ENCODE peak calls at places on chromosome X, in ten cellular contexts. T is fibroblast of mammary gland, U is astrocyte of the spinal cord, A is GM23248, Z is neuronal stem cell, O is cardiac muscle cell, F is H7, D is lower lobe of right lung, Y is mucosa of descending colon, G is ovary. E is an unnamed sample.

GRCh38 chrX:30589146-30589888 is 11.8 kb upstream of the TASL start:
- DNase-seq in G (no peak), D (no peak), Z (no peak), O (no peak), F (no peak), U (no peak), T (no peak), A (no peak), Y (no peak), E (no peak)

GRCh38 chrX:70219938-70220764 is 14.3 kb upstream of the AWAT1 start:
- DNase-seq in F (no peak), Z (no peak), D (no peak), O (no peak), U (peak), A (peak), T (peak), G (peak), Y (peak), E (peak)

GRCh38 chrX:46573896-46574336 is 351 bp downstream of the CHST7 start:
- DNase-seq in T (peak), Y (peak), Z (peak), F (peak), D (peak), A (peak), G (peak), O (peak), U (peak), E (peak)

GRCh38 chrX:96102997-96103396 is 581.6 kb upstream of the DIAPH2 start:
- DNase-seq in O (no peak), Z (no peak), Y (no peak), U (no peak), T (no peak), F (no peak), A (no peak), G (peak), D (no peak), E (no peak)

GRCh38 chrX:41922125-41922521 is 1.2 kb downstream of the CASK start:
- DNase-seq in A (peak), Z (no peak), O (peak), U (peak), G (no peak), D (no peak), T (peak), Y (no peak), F (peak), E (peak)

GRCh38 chrX:119729408-119730201 is 28.8 kb upstream of the SOWAHD start:
- DNase-seq in A (peak), T (peak), D (peak), Y (peak), U (peak), Z (peak), G (peak), O (peak), F (peak), E (peak)

GRCh38 chrX:17438221-17438620 is 63.2 kb downstream of the NHS start:
- DNase-seq in O (no peak), T (no peak), Y (no peak), G (no peak), A (no peak), U (no peak), F (no peak), D (no peak), Z (no peak), E (no peak)

GRCh38 chrX:123971963-123972362 is 10.5 kb downstream of the STAG2 start:
- DNase-seq in U (no peak), Y (no peak), O (no peak), D (no peak), A (no peak), T (peak), Z (no peak), G (no peak), F (no peak), E (peak)

GRCh38 chrX:136028383-136028984 is 43.2 kb downstream of the SLC9A6 start:
- DNase-seq in T (peak), O (peak), U (peak), Z (peak), Y (no peak), A (peak), F (peak), G (no peak), D (no peak), E (peak)

GRCh38 chrX:17024896-17025295 is 78.4 kb downstream of the REPS2 start:
- DNase-seq in F (peak), O (peak), U (no peak), D (no peak), G (no peak), Z (no peak), T (no peak), A (no peak), Y (peak), E (peak)

GRCh38 chrX:149145845-149146285 is 359.2 kb downstream of the IDS start:
- DNase-seq in T (peak), D (no peak), Z (no peak), U (peak), F (no peak), Y (no peak), G (no peak), O (no peak), A (peak), E (no peak)

GRCh38 chrX:13685126-13685763 is 3.7 kb upstream of the RAB9A start:
- DNase-seq in O (no peak), Z (no peak), F (no peak), G (no peak), U (no peak), Y (no peak), T (peak), A (peak), D (no peak), E (peak)

GRCh38 chrX:135112096-135112729 is 8.1 kb downstream of the ETDB start:
- DNase-seq in A (peak), U (peak), G (no peak), Y (no peak), F (no peak), O (peak), T (peak), D (no peak), Z (no peak), E (peak)

GRCh38 chrX:24242649-24243556 is 71.0 kb downstream of the SUPT20HL2 start:
- DNase-seq in T (peak), A (peak), Z (no peak), F (no peak), D (no peak), G (no peak), U (peak), O (no peak), Y (no peak), E (peak)

GRCh38 chrX:25427873-25428555 is 412.2 kb upstream of the ARX start:
- DNase-seq in Y (no peak), G (no peak), F (peak), O (no peak), D (no peak), A (no peak), U (no peak), Z (no peak), T (no peak), E (no peak)

GRCh38 chrX:138914751-138915150 is 203.2 kb upstream of the FGF13 start:
- DNase-seq in T (no peak), O (no peak), D (no peak), U (no peak), Z (no peak), Y (no peak), A (peak), G (no peak), F (no peak), E (no peak)

GRCh38 chrX:1392376-1393130 is 640 bp upstream of the SLC25A6 start:
- DNase-seq in Y (peak), A (peak), U (peak), T (peak), D (no peak), Z (no peak), O (peak), G (no peak), F (peak), E (peak)

GRCh38 chrX:97639526-97639925 is 755.8 kb downstream of the RPA4 start:
- DNase-seq in Y (no peak), T (no peak), D (no peak), U (no peak), A (no peak), Z (peak), O (peak), F (peak), G (no peak), E (no peak)

GRCh38 chrX:20066968-20067708 is 49.6 kb downstream of the MAP7D2 start:
- DNase-seq in F (peak), O (peak), G (no peak), Z (no peak), Y (no peak), D (no peak), T (peak), U (peak), A (peak), E (peak)

GRCh38 chrX:22237479-22237878 is 35.2 kb upstream of the CBLL2 start:
- DNase-seq in O (no peak), Z (no peak), D (no peak), F (no peak), Y (no peak), T (no peak), U (peak), G (no peak), A (peak), E (no peak)

GRCh38 chrX:16464369-16464768 is 185.6 kb upstream of the S100G start:
- DNase-seq in T (no peak), A (no peak), O (no peak), F (peak), G (no peak), U (no peak), D (no peak), Z (no peak), Y (no peak), E (no peak)

GRCh38 chrX:69551421-69552009 is 47.4 kb downstream of the NALF2 start:
- DNase-seq in T (no peak), U (no peak), F (no peak), O (no peak), D (no peak), A (no peak), Y (no peak), G (no peak), Z (no peak), E (no peak)

GRCh38 chrX:117987376-117987775 is 129.2 kb downstream of the KLHL13 start:
- DNase-seq in O (no peak), D (no peak), Y (no peak), G (no peak), A (no peak), F (no peak), Z (no peak), T (peak), U (no peak), E (no peak)

GRCh38 chrX:44891642-44892041 is 18.7 kb downstream of the KDM6A start:
- DNase-seq in Y (no peak), U (no peak), T (no peak), Z (no peak), D (no peak), O (no peak), F (no peak), A (no peak), G (no peak), E (no peak)

GRCh38 chrX:13159886-13160285 is 115.5 kb upstream of the FAM9C start:
- DNase-seq in A (no peak), T (no peak), F (no peak), U (no peak), Y (no peak), O (no peak), G (no peak), Z (no peak), D (no peak), E (no peak)

GRCh38 chrX:123083924-123084323 is 100.2 kb upstream of the GRIA3 start:
- DNase-seq in D (no peak), Z (no peak), F (no peak), Y (no peak), A (peak), O (no peak), G (no peak), T (peak), U (peak), E (peak)

GRCh38 chrX:49840679-49841078 is 11.6 kb downstream of the PAGE4 start:
- DNase-seq in A (peak), Z (peak), Y (peak), T (peak), F (peak), U (peak), D (peak), G (peak), O (peak), E (peak)

GRCh38 chrX:51867626-51868025 is 25.8 kb upstream of the MAGED1 start:
- DNase-seq in D (no peak), O (no peak), T (no peak), G (no peak), U (no peak), Y (no peak), A (no peak), F (no peak), Z (no peak), E (no peak)

GRCh38 chrX:103565752-103566151 is 19.6 kb upstream of the TCEAL4 start:
- DNase-seq in O (no peak), Y (no peak), U (peak), D (no peak), A (peak), Z (no peak), T (peak), F (no peak), G (no peak), E (peak)
- H3K4me3 ChIP-seq in O (no peak), Y (no peak), U (no peak), D (no peak), A (peak), Z (no peak), T (no peak), F (no peak), G (no peak), E (no peak)

DNA sequence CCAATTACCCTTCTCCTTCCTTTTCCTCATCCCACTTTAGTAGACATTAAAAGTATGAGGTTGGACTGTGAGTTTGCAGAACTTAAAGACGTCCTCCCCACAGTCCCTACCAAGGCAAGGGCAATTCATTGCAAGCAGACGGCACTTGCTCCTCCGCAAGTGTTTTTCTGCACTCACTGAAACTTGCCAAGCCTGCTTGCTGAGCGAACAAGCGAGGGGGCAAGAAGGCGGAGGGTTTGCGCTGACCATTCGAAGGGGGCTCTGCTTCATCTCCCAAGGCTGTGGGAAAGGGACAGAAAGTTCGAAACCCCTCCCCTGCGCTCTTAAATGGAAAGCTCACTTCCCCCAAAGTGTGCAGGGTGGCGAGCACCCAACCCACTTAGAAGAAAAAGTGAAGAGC is 1.5 kb downstream of the MID1 start:
- DNase-seq in Y (peak), G (no peak), O (peak), U (peak), Z (no peak), D (no peak), T (peak), F (no peak), A (peak), E (no peak)
- H3K4me3 ChIP-seq in Y (no peak), G (peak), O (peak), U (peak), Z (peak), D (peak), T (peak), F (peak), A (peak), E (peak)

GRCh38 chrX:38224160-38224559 is 3.5 kb upstream of the SRPX start:
- DNase-seq in U (no peak), Y (no peak), G (no peak), D (no peak), T (no peak), A (no peak), Z (no peak), O (no peak), F (no peak), E (no peak)

GRCh38 chrX:38216642-38217041 is 4.0 kb downstream of the SRPX start:
- DNase-seq in A (no peak), Z (no peak), F (no peak), D (no peak), Y (no peak), U (peak), T (peak), O (no peak), G (no peak), E (peak)

GRCh38 chrX:38220936-38221386 is 290 bp upstream of the SRPX start:
- DNase-seq in Z (peak), O (no peak), A (peak), G (no peak), Y (peak), T (peak), F (no peak), U (peak), D (no peak), E (no peak)

GRCh38 chrX:38221391-38221929 is 789 bp upstream of the SRPX start:
- DNase-seq in U (no peak), D (no peak), F (no peak), O (no peak), Z (no peak), G (no peak), T (peak), A (peak), Y (no peak), E (no peak)

GRCh38 chrX:38220024-38220935 is at the start of gene SRPX:
- DNase-seq in O (peak), U (peak), A (peak), Z (peak), D (peak), Y (peak), F (peak), G (peak), T (peak), E (peak)
- H3K4me3 ChIP-seq in O (peak), U (peak), A (peak), Z (peak), D (peak), Y (no peak), F (peak), G (peak), T (peak), E (peak)

DNA sequence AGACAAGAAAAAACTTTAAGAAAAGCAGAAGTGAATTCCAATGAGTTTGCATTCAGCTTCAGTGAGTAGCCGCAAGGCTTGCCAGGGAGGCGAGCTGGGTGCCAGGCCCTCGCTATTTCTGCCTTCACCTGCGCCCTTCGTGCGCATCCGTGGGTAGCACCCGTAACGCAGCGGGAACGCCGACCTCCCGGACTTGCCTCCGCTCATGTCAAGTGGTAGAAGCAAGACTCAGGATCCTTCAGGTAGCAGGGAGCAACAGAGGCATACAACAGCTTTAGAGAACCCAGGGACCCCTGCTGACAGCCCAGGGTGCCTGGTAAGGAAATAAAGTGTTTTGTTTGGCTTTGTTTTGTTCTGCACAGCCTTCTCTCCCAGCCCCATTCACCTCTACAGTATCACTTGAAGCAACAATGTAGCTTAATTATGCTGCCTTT is 140.0 kb upstream of the BCOR start:
- DNase-seq in D (no peak), G (no peak), Y (no peak), O (no peak), F (peak), Z (no peak), U (no peak), T (no peak), A (no peak), E (no peak)
- H3K4me3 ChIP-seq in D (no peak), G (no peak), Y (no peak), O (no peak), F (no peak), Z (no peak), U (no peak), T (no peak), A (no peak), E (no peak)

GRCh38 chrX:153645921-153646481 is 1.0 kb upstream of the DUSP9 start:
- DNase-seq in A (no peak), Y (no peak), G (no peak), U (no peak), T (no peak), O (no peak), F (peak), Z (no peak), D (peak), E (no peak)

GRCh38 chrX:153648358-153649177 is 1.6 kb downstream of the DUSP9 start:
- DNase-seq in O (no peak), U (no peak), T (no peak), Y (no peak), A (no peak), D (peak), Z (no peak), G (no peak), F (peak), E (no peak)

GRCh38 chrX:153645151-153645550 is 1.9 kb upstream of the DUSP9 start:
- DNase-seq in D (no peak), F (peak), O (no peak), Y (no peak), A (no peak), T (no peak), U (no peak), G (no peak), Z (no peak), E (no peak)

GRCh38 chrX:153647461-153648357 is 706 bp downstream of the DUSP9 start:
- DNase-seq in O (no peak), G (peak), A (peak), D (peak), Y (no peak), Z (no peak), T (no peak), F (peak), U (no peak), E (no peak)

DNA sequence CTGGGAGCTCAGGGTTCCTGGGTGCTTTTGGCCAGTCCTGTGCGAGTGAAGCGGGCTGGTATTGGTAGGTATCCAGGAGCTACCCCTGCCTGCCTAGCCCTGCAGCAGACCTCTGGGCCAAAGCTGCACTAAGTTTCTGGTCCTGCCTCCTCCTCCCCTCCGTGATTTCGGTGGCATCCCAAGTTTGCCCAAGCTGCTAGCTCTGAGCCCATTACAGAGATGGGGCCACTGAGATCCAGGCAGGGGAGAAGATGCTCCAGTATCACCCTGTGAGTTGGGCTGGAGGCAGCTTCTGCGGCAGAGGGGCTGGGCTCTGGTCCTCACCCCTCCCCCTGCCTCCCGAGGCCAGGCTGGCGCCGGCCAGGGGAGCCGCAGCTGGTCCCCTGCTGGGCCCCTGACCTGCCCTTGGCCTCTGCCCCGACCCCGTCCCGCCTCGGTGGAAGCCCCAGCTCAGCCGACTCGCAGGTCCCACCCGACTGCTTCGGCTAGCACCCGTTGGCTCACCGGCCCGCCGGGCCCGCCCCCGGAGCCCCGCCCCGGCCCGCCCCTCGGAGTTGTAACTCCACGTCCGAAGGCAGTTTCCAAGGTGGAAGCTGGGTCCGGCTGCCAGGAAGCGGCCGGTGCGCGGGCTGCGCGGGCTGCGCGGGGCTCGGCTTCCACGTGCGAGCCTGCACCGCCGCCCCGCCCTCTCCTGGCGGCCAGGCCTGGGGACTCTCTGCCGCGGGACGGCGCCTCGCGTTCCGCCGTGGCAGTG is at the start of gene DUSP9:
- DNase-seq in Y (peak), D (peak), A (peak), G (peak), O (peak), F (peak), T (peak), Z (no peak), U (no peak), E (peak)
- H3K4me3 ChIP-seq in Y (no peak), D (peak), A (no peak), G (no peak), O (peak), F (peak), T (no peak), Z (no peak), U (no peak), E (no peak)

DNA sequence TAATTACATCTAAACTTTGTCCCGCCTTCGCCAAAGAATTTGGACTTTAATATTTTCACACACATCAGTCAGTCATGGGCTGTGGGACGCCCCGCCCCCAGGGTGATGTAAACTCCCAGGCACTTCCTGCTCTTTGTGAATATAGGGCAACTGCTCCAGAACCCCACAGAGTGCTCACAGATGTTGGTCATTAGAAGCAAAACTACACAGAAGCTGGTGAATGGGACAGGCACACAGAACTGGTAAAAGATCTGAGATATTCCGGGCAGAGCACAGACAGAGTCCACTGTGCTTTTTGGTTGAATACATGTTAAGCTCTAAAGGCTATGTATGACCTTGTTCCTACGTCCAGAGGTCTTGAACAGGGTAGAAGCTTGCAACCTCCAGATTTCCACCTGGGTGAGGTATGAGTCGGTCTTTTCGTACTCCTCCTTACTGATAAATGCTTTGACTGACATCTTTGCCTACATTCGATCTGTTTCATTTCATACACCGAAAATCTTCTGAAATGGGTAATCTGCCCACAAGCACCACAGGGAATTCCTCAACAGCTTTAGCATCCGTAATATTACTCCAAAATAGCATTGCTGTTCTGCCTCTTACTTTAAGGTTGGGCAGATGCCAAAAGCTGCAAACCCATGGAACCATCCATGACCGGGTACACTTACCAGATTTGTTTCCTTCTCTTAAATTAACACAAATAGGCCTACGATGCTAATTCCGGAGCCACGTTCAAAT is 144.6 kb downstream of the AMELX start:
- DNase-seq in F (no peak), G (peak), O (no peak), Y (peak), D (peak), U (peak), Z (no peak), T (peak), A (peak), E (peak)
- H3K4me3 ChIP-seq in F (no peak), G (no peak), O (no peak), Y (no peak), D (no peak), U (no peak), Z (no peak), T (no peak), A (peak), E (no peak)